ENCODE peak calls at places on chromosome 11, in six cellular contexts. M is aorta; U is neuronal stem cell; V is lung; I is naive thymus-derived CD4-positive, alpha-beta T cell; D is K562. Y is an unnamed sample. For H3K27me3 and H3K4me1, the result is how much of the 10 kb centered on the place peaks cover.

GRCh38 chr11:6586434-6587359 is 16.7 kb downstream of the RRP8 start:
- DNase-seq in M (no peak), U (no peak), V (peak), I (no peak), D (no peak), Y (peak)

GRCh38 chr11:3136542-3137455 is 28.3 kb downstream of the OSBPL5 start:
- DNase-seq in M (peak), U (no peak), V (no peak), I (no peak), D (no peak), Y (peak)

GRCh38 chr11:57340228-57340627 is 2.1 kb downstream of the P2RX3 start:
- DNase-seq in M (peak), U (no peak), V (no peak), I (no peak), D (peak), Y (no peak)

GRCh38 chr11:18144243-18144642 is 11.9 kb downstream of the MRGPRX3 start:
- DNase-seq in M (no peak), U (no peak), V (no peak), I (no peak), D (no peak), Y (no peak)

GRCh38 chr11:63768232-63769043 is at the start of gene ZFTA:
- DNase-seq in M (peak), U (peak), V (no peak), I (peak), D (peak), Y (peak)

GRCh38 chr11:14310696-14311095 is 48.3 kb downstream of the RRAS2 start:
- DNase-seq in M (no peak), U (no peak), V (no peak), I (no peak), D (no peak), Y (no peak)

GRCh38 chr11:554824-555499 is 5.6 kb downstream of the LMNTD2 start:
- DNase-seq in M (peak), U (peak), V (peak), I (peak), D (peak), Y (peak)

GRCh38 chr11:67410369-67410831 is 5.1 kb upstream of the CARNS1 start:
- DNase-seq in M (no peak), U (no peak), V (no peak), I (no peak), D (no peak), Y (no peak)

GRCh38 chr11:15616130-15617105 is 501.7 kb downstream of the INSC start:
- DNase-seq in M (no peak), U (no peak), V (no peak), I (no peak), D (no peak), Y (no peak)

GRCh38 chr11:63906585-63906984 is 10.4 kb downstream of the RCOR2 start:
- DNase-seq in M (no peak), U (no peak), V (no peak), I (peak), D (peak), Y (no peak)

GRCh38 chr11:35321532-35322320 is 97.6 kb downstream of the SLC1A2 start:
- DNase-seq in M (no peak), U (no peak), V (no peak), I (no peak), D (no peak), Y (no peak)

GRCh38 chr11:118128821-118129474 is 23.7 kb downstream of the SCN4B start:
- DNase-seq in M (no peak), U (no peak), V (no peak), I (no peak), D (no peak), Y (no peak)

GRCh38 chr11:83813296-83813695 is 527.1 kb upstream of the CCDC90B start:
- DNase-seq in M (no peak), U (no peak), V (no peak), I (no peak), D (no peak), Y (no peak)

GRCh38 chr11:76701701-76702100 is 31.2 kb upstream of the LRRC32 start:
- DNase-seq in M (no peak), U (no peak), V (no peak), I (no peak), D (peak), Y (no peak)

GRCh38 chr11:114354076-114354475 is 46.2 kb downstream of the C11orf71 start:
- DNase-seq in M (no peak), U (no peak), V (no peak), I (no peak), D (no peak), Y (no peak)

GRCh38 chr11:74679513-74679865 is 51.7 kb downstream of the CHRDL2 start:
- DNase-seq in M (peak), U (no peak), V (no peak), I (no peak), D (no peak), Y (no peak)

GRCh38 chr11:68262544-68262827 is 9.3 kb downstream of the C11orf24 start:
- DNase-seq in M (no peak), U (no peak), V (no peak), I (no peak), D (no peak), Y (no peak)

GRCh38 chr11:86743223-86744118 is 56.9 kb upstream of the PRSS23 start:
- DNase-seq in M (peak), U (no peak), V (peak), I (no peak), D (peak), Y (no peak)

GRCh38 chr11:19511413-19512183 is 201.0 kb upstream of the NAV2 start:
- DNase-seq in M (no peak), U (no peak), V (peak), I (no peak), D (no peak), Y (peak)

GRCh38 chr11:7457211-7457610 is 28.1 kb upstream of the OLFML1 start:
- DNase-seq in M (no peak), U (no peak), V (no peak), I (no peak), D (no peak), Y (no peak)

GRCh38 chr11:37858398-37858797 is 1260.4 kb upstream of the RAG2 start:
- DNase-seq in M (no peak), U (no peak), V (no peak), I (no peak), D (no peak), Y (no peak)

GRCh38 chr11:37560346-37560745 is 962.3 kb upstream of the RAG2 start:
- DNase-seq in M (no peak), U (no peak), V (no peak), I (no peak), D (no peak), Y (no peak)

GRCh38 chr11:94922675-94923347 is 50.5 kb downstream of the CWC15 start:
- DNase-seq in M (no peak), U (no peak), V (no peak), I (no peak), D (no peak), Y (no peak)

GRCh38 chr11:64684357-64684756 is 38.6 kb downstream of the NRXN2 start:
- DNase-seq in M (no peak), U (no peak), V (no peak), I (no peak), D (no peak), Y (no peak)

GRCh38 chr11:23729088-23729487 is 767.8 kb upstream of the LUZP2 start:
- DNase-seq in M (no peak), U (peak), V (no peak), I (no peak), D (no peak), Y (no peak)

GRCh38 chr11:106491751-106492150 is 414.3 kb downstream of the AASDHPPT start:
- DNase-seq in M (no peak), U (no peak), V (no peak), I (no peak), D (no peak), Y (no peak)

GRCh38 chr11:133835258-133836075 is 9.8 kb downstream of the SPATA19 start:
- DNase-seq in M (peak), U (peak), V (peak), I (no peak), D (peak), Y (no peak)

DNA sequence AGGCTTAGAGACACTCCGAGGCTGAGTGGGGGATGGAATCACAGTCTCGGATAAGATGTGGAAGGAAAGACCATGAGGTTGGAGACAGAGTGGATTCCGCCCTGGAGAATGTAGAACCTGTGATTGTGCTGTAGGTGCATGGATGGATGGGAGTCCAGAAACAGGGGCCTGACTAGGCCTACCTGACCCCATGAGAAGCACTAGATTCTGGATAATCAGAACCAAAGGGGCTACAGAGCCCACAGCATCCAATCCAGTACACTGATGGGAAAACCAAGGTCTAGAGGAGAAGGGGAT is 32.3 kb upstream of the FCHSD2 start:
- DNase-seq in M (no peak), U (no peak), V (no peak), I (no peak), D (no peak), Y (no peak)
- H3K27ac ChIP-seq in M (no peak), U (no peak), V (peak), I (no peak), D (no peak), Y (peak)

GRCh38 chr11:31809857-31810778 is 1.0 kb downstream of the PAX6 start:
- DNase-seq in M (peak), U (no peak), V (no peak), I (no peak), D (peak), Y (no peak)
- H3K27me3 ChIP-seq in M (under half), U (under half), V (under half), I (under half), D (half or more), Y (under half)

GRCh38 chr11:12124306-12124705 is 13.9 kb downstream of the MICAL2 start:
- DNase-seq in M (no peak), U (no peak), V (no peak), I (no peak), D (no peak), Y (no peak)

GRCh38 chr11:12121504-12121903 is 11.1 kb downstream of the MICAL2 start:
- DNase-seq in M (no peak), U (no peak), V (no peak), I (no peak), D (no peak), Y (no peak)

GRCh38 chr11:12123799-12124198 is 13.4 kb downstream of the MICAL2 start:
- DNase-seq in M (no peak), U (no peak), V (no peak), I (no peak), D (no peak), Y (no peak)

GRCh38 chr11:12122083-12122482 is 11.7 kb downstream of the MICAL2 start:
- DNase-seq in M (no peak), U (no peak), V (no peak), I (no peak), D (no peak), Y (no peak)

DNA sequence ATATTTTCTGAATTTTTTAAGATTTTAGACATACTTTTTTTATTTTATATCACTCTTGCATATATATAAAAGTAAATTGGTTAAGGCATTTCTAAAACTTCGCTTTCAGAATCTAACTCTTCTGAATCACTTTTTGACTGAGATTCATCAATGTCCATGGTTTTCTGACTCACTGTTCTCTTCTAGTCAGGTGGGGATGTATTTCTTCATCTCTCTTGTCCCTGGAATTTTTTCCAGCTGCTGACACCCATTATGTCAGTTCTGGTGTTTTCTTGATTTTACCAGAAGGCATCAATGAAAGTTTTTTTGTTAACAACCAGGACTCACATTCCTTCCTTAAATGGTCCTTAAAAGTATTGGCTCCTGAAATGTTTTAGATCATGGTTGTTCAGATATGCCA is 12.8 kb downstream of the MICAL2 start:
- DNase-seq in M (no peak), U (no peak), V (no peak), I (no peak), D (no peak), Y (no peak)
- H3K4me1 ChIP-seq in M (under half), U (under half), V (under half), I (under half), D (under half), Y (under half)

GRCh38 chr11:36409152-36409713 is 100.8 kb downstream of the TRAF6 start:
- DNase-seq in M (no peak), U (no peak), V (no peak), I (no peak), D (peak), Y (no peak)

GRCh38 chr11:36405585-36406367 is 104.3 kb downstream of the TRAF6 start:
- DNase-seq in M (no peak), U (no peak), V (no peak), I (no peak), D (peak), Y (no peak)

GRCh38 chr11:36407360-36407759 is 102.7 kb downstream of the TRAF6 start:
- DNase-seq in M (no peak), U (no peak), V (no peak), I (no peak), D (no peak), Y (no peak)

GRCh38 chr11:36411202-36411640 is 98.9 kb downstream of the TRAF6 start:
- DNase-seq in M (no peak), U (no peak), V (peak), I (no peak), D (peak), Y (peak)

DNA sequence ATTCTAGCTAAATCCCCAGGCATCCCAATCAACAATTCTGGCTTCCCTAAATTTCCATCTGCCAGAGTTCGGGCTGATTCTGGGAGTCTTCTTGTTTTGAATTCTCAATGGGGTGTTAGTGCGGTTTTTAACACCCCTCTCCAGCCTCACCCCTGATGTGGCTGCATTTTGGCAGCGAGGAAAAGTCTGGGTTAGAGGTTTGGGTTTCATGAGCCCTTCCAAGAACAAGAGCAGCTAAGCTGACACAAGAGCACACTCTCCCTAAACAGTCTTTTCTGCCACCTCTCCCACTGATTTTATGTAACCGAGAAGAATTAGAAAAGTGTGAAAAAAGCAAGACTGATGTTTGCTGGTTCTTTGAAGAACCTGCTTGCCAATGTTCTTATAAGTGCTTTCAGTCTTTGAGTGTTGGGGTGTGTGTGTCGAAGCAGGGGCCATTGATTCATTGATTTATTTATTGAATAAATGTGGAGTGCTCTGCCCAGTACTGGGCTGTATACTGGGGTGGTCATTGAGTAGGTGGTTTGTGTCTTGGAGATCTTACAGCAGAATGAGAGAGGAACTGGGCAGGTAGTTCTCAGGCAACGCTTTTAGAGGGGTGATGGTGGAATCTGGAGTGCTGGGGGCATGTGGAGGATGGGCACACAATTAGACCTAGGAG is 101.5 kb downstream of the TRAF6 start:
- DNase-seq in M (no peak), U (no peak), V (no peak), I (no peak), D (no peak), Y (no peak)
- H3K27ac ChIP-seq in M (no peak), U (no peak), V (no peak), I (no peak), D (peak), Y (peak)

Y was measured in right cardiac atrium.